ENCODE peak calls at places on chromosome 5, in four cellular contexts. D is left colon, C is GM23338, G is Ammon's horn. T is an unnamed sample.
A peak's percentile ranks its signal among the peaks of the same experiment; 100 is the strongest.

GRCh38 chr5:35442916-35443639 is 174.6 kb upstream of the SPEF2 start:
- DNase-seq in D (no peak), C (peak; percentile 8), G (no peak), T (no peak)

GRCh38 chr5:32089146-32090000 is 84.7 kb downstream of the GOLPH3 start:
- DNase-seq in D (no peak), C (no peak), G (no peak), T (no peak)

GRCh38 chr5:78537821-78538220 is 110.8 kb downstream of the LHFPL2 start:
- DNase-seq in D (no peak), C (peak; percentile 76), G (peak; percentile 87), T (peak; percentile 67)

GRCh38 chr5:148382961-148383360 is 797 bp upstream of the FBXO38 start:
- DNase-seq in D (no peak), C (no peak), G (peak; percentile 10), T (peak; percentile 54)

GRCh38 chr5:144206136-144206535 is 35.5 kb downstream of the KCTD16 start:
- DNase-seq in D (no peak), C (no peak), G (no peak), T (no peak)

GRCh38 chr5:151153766-151154272 is 3.8 kb downstream of the ANXA6 start:
- DNase-seq in D (no peak), C (no peak), G (no peak), T (no peak)

GRCh38 chr5:1852324-1852947 is 30.3 kb downstream of the IRX4 start:
- DNase-seq in D (no peak), C (no peak), G (no peak), T (no peak)

GRCh38 chr5:155655569-155655968 is 642.0 kb downstream of the KIF4B start:
- DNase-seq in D (no peak), C (peak; percentile 17), G (no peak), T (no peak)

GRCh38 chr5:43065384-43066230 is 25.5 kb upstream of the ANXA2R start:
- DNase-seq in D (no peak), C (peak; percentile 17), G (peak; percentile 38), T (peak; percentile 46)

GRCh38 chr5:123505633-123506032 is 6.3 kb upstream of the CSNK1G3 start:
- DNase-seq in D (no peak), C (no peak), G (no peak), T (no peak)

GRCh38 chr5:148070621-148071020 is 6.8 kb downstream of the SPINK5 start:
- DNase-seq in D (no peak), C (no peak), G (no peak), T (no peak)

GRCh38 chr5:10420926-10421325 is 20.8 kb upstream of the ROPN1L start:
- DNase-seq in D (no peak), C (no peak), G (no peak), T (no peak)

GRCh38 chr5:157463621-157464407 is 3.8 kb downstream of the NIPAL4 start:
- DNase-seq in D (no peak), C (no peak), G (no peak), T (no peak)

GRCh38 chr5:135203593-135204036 is 169.6 kb upstream of the PITX1 start:
- DNase-seq in D (no peak), C (peak; percentile 59), G (no peak), T (no peak)

GRCh38 chr5:55519001-55519400 is 15.8 kb downstream of the PLPP1 start:
- DNase-seq in D (no peak), C (no peak), G (no peak), T (no peak)

GRCh38 chr5:125603321-125603720 is 819.9 kb upstream of the GRAMD2B start:
- DNase-seq in D (no peak), C (no peak), G (no peak), T (no peak)

GRCh38 chr5:102481044-102481715 is 17.6 kb downstream of the SLCO6A1 start:
- DNase-seq in D (no peak), C (no peak), G (no peak), T (no peak)

GRCh38 chr5:122283592-122283991 is 28.4 kb upstream of the SNCAIP start:
- DNase-seq in D (no peak), C (no peak), G (no peak), T (no peak)

GRCh38 chr5:151822141-151822540 is 50.4 kb downstream of the G3BP1 start:
- DNase-seq in D (no peak), C (no peak), G (no peak), T (no peak)

GRCh38 chr5:40631236-40631635 is 48.5 kb upstream of the PTGER4 start:
- DNase-seq in D (peak; percentile 71), C (no peak), G (no peak), T (no peak)

GRCh38 chr5:2736872-2737271 is 14.6 kb downstream of the IRX2 start:
- DNase-seq in D (no peak), C (no peak), G (no peak), T (no peak)

GRCh38 chr5:69498384-69498783 is 5.8 kb downstream of the OCLN start:
- DNase-seq in D (no peak), C (no peak), G (no peak), T (no peak)

GRCh38 chr5:134438268-134438622 is 26.6 kb upstream of the CDKN2AIPNL start:
- DNase-seq in D (no peak), C (no peak), G (peak; percentile 23), T (no peak)